ENCODE peak calls at places on chromosome 5, in six cellular contexts. F, P, N, U, A and Y are unnamed samples.

GRCh38 chr5:136036293-136036911 is 7.6 kb downstream of the TGFBI start:
- DNase-seq in F (no peak), P (no peak), N (no peak), U (no peak), A (no peak), Y (no peak)

GRCh38 chr5:143262393-143263174 is 140.9 kb downstream of the NR3C1 start:
- DNase-seq in F (no peak), P (peak), N (peak), U (no peak), A (peak), Y (no peak)

GRCh38 chr5:59020611-59021285 is 437.9 kb downstream of the RAB3C start:
- DNase-seq in F (peak), P (no peak), N (no peak), U (no peak), A (peak), Y (no peak)

GRCh38 chr5:119417891-119418781 is 34.2 kb upstream of the HSD17B4 start:
- DNase-seq in F (no peak), P (no peak), N (peak), U (no peak), A (peak), Y (no peak)

GRCh38 chr5:150603052-150603451 is 37.4 kb upstream of the SYNPO start:
- DNase-seq in F (no peak), P (no peak), N (no peak), U (no peak), A (no peak), Y (no peak)

GRCh38 chr5:4048398-4048797 is 452.8 kb downstream of the IRX1 start:
- DNase-seq in F (no peak), P (no peak), N (no peak), U (no peak), A (no peak), Y (no peak)

GRCh38 chr5:90740244-90740799 is 181.7 kb downstream of the ADGRV1 start:
- DNase-seq in F (peak), P (no peak), N (no peak), U (no peak), A (no peak), Y (no peak)

GRCh38 chr5:170444181-170444580 is 55.0 kb upstream of the KCNMB1 start:
- DNase-seq in F (no peak), P (no peak), N (no peak), U (no peak), A (no peak), Y (no peak)

GRCh38 chr5:125659316-125660071 is 763.7 kb upstream of the GRAMD2B start:
- DNase-seq in F (peak), P (no peak), N (peak), U (no peak), A (no peak), Y (no peak)

GRCh38 chr5:142316051-142316450 is 8.8 kb downstream of the SPRY4 start:
- DNase-seq in F (no peak), P (no peak), N (peak), U (no peak), A (no peak), Y (no peak)

GRCh38 chr5:82346376-82347212 is 68.4 kb upstream of the RPS23 start:
- DNase-seq in F (no peak), P (no peak), N (no peak), U (no peak), A (no peak), Y (no peak)

GRCh38 chr5:113169720-113170119 is 193.1 kb downstream of the DCP2 start:
- DNase-seq in F (no peak), P (no peak), N (peak), U (no peak), A (no peak), Y (no peak)

GRCh38 chr5:16550316-16550952 is 66.4 kb downstream of the RETREG1 start:
- DNase-seq in F (peak), P (peak), N (peak), U (peak), A (peak), Y (no peak)

GRCh38 chr5:154840435-154841272 is 9.7 kb downstream of the FAXDC2 start:
- DNase-seq in F (no peak), P (no peak), N (no peak), U (no peak), A (no peak), Y (no peak)
- H3K27ac ChIP-seq in F (no peak), P (no peak), N (peak), U (no peak), A (no peak), Y (no peak)

DNA sequence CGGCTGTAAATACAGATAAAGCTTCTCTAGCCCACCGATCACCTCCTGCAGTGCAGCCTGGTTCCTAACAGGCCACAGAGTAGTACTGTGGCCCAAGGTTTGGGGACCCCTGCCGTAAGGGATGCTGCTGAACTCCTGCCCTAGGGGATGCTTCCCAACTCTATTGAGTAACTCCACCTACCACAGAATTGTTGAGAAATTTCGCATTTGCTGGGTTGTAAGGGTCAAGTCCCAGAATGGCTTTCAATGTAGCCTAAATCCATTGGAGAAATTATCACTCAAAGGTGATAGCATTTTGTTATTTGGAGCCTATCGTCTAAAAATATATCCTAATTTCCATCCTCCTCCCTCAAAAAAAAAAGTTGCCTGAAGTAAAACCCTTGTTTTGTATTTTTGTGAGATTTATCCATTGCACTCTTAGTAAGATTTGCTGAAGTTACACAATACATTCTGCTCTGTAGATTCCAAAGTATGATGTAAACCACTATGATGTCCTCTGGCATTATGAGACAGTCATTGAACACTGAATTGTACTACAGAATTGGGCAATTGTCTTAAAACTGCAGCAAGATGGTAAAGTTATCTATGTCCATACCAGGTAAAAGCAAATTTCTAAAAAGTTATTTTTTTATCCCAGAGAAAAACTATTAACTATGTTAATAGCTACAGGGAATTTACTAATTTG is 14.0 kb downstream of the ACTBL2 start:
- DNase-seq in F (no peak), P (no peak), N (peak), U (no peak), A (no peak), Y (no peak)
- H3K27ac ChIP-seq in F (no peak), P (no peak), N (no peak), U (no peak), A (no peak), Y (no peak)

GRCh38 chr5:175784230-175784629 is 87.1 kb upstream of the CPLX2 start:
- DNase-seq in F (no peak), P (no peak), N (no peak), U (no peak), A (no peak), Y (no peak)

GRCh38 chr5:175788155-175788787 is 83.1 kb upstream of the CPLX2 start:
- DNase-seq in F (no peak), P (no peak), N (no peak), U (no peak), A (no peak), Y (no peak)

GRCh38 chr5:175790796-175791195 is 80.6 kb upstream of the CPLX2 start:
- DNase-seq in F (no peak), P (no peak), N (no peak), U (no peak), A (no peak), Y (no peak)

DNA sequence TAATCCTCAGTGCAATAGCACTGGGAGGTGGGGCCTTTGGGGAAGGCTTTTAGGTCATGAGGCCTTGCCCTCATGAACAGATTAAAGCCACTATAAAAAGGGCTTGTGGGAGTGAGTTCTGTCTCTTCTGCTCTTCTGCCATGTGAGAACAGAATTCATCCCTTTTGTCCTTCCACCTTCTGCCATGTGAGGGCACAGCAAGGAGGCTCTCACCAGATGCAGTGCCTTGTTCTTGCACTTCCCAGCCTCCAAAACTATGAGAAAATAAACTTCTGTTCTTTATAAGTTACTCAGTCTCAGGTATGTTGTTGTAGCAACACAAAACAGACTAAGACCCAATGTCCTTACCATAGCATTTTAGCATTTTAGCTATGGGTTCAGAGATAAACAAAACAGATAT is 81.7 kb upstream of the CPLX2 start:
- DNase-seq in F (no peak), P (no peak), N (no peak), U (no peak), A (no peak), Y (no peak)
- H3K27ac ChIP-seq in F (no peak), P (no peak), N (no peak), U (no peak), A (no peak), Y (no peak)

GRCh38 chr5:132422720-132423442 is 53.4 kb downstream of the SLC22A5 start:
- DNase-seq in F (no peak), P (peak), N (no peak), U (no peak), A (peak), Y (no peak)
- H3K27ac ChIP-seq in F (no peak), P (no peak), N (no peak), U (no peak), A (peak), Y (no peak)